ENCODE peak calls at places on chromosomes 3 and 15, in nine cellular contexts. N, V, W, K, E, O, S, B and T are unnamed samples.

GRCh38 chr3:30750967-30751366 is 143.5 kb downstream of the GADL1 start:
- DNase-seq in B (no peak), W (no peak), K (no peak), O (no peak), E (no peak), S (no peak), N (no peak), V (peak), T (no peak)

GRCh38 chr15:40338041-40338657 is 2.6 kb downstream of the CCDC9B start:
- DNase-seq in S (no peak), B (peak), K (peak), V (peak), N (peak), W (no peak), O (peak), E (peak), T (peak)

GRCh38 chr15:29621626-29622025 is 200.6 kb downstream of the TJP1 start:
- DNase-seq in K (no peak), N (no peak), W (no peak), V (no peak), S (no peak), E (no peak), O (no peak), B (no peak), T (no peak)

GRCh38 chr15:80550219-80550909 is 144.7 kb upstream of the ABHD17C start:
- DNase-seq in B (peak), K (no peak), S (no peak), W (no peak), E (no peak), O (no peak), V (no peak), N (no peak), T (no peak)

GRCh38 chr3:6250167-6250566 is 610.7 kb upstream of the GRM7 start:
- DNase-seq in E (no peak), K (no peak), W (no peak), O (no peak), B (no peak), S (no peak), N (no peak), V (no peak), T (no peak)

GRCh38 chr3:108090701-108091497 is at the start of gene CD47:
- DNase-seq in E (peak), O (peak), N (peak), V (peak), K (peak), W (peak), B (peak), S (peak), T (peak)

GRCh38 chr15:87739866-87740265 is 516.7 kb downstream of the NTRK3 start:
- DNase-seq in O (no peak), K (no peak), N (no peak), W (no peak), V (no peak), E (no peak), S (no peak), B (no peak), T (no peak)

GRCh38 chr3:68089572-68089991 is 435.2 kb upstream of the SUCLG2 start:
- DNase-seq in K (no peak), S (no peak), N (no peak), B (no peak), W (no peak), O (no peak), E (no peak), V (peak), T (no peak)

GRCh38 chr3:46646700-46647099 is 34.4 kb downstream of the FAM240A start:
- DNase-seq in S (no peak), W (no peak), E (no peak), V (no peak), K (no peak), N (no peak), O (no peak), B (no peak), T (no peak)

GRCh38 chr15:33086500-33087141 is 107.9 kb downstream of the FMN1 start:
- DNase-seq in W (no peak), S (no peak), V (no peak), O (no peak), N (no peak), B (peak), K (no peak), E (no peak), T (no peak)

GRCh38 chr3:104604326-104605010 is 762.2 kb upstream of the ALCAM start:
- DNase-seq in B (no peak), O (no peak), S (no peak), E (no peak), W (no peak), K (no peak), N (no peak), V (no peak), T (no peak)

GRCh38 chr3:20668411-20668810 is 482.4 kb upstream of the SGO1 start:
- DNase-seq in E (no peak), K (no peak), W (no peak), V (no peak), B (peak), N (no peak), S (no peak), O (peak), T (no peak)

GRCh38 chr3:129526121-129526900 is 2.1 kb upstream of the RHO start:
- DNase-seq in W (no peak), B (no peak), K (peak), S (no peak), V (peak), O (no peak), E (no peak), N (no peak), T (no peak)

GRCh38 chr3:150636258-150636657 is 33.1 kb downstream of the SELENOT start:
- DNase-seq in E (no peak), O (no peak), S (no peak), W (no peak), B (no peak), K (no peak), V (no peak), N (no peak), T (no peak)

GRCh38 chr3:174863488-174863887 is 4.4 kb downstream of the NAALADL2 start:
- DNase-seq in S (no peak), N (no peak), B (no peak), E (no peak), W (no peak), V (no peak), K (no peak), O (no peak), T (no peak)

GRCh38 chr3:105719791-105720190 is 149.0 kb downstream of the CBLB start:
- DNase-seq in S (no peak), O (no peak), N (no peak), E (no peak), V (no peak), B (no peak), W (no peak), K (no peak), T (no peak)

GRCh38 chr3:125143982-125144652 is 68.4 kb downstream of the SLC12A8 start:
- DNase-seq in S (no peak), B (no peak), K (no peak), E (no peak), O (peak), W (no peak), N (no peak), V (no peak), T (no peak)

GRCh38 chr3:65605876-65606432 is 432.8 kb downstream of the MAGI1 start:
- DNase-seq in B (no peak), V (no peak), O (no peak), E (no peak), W (no peak), S (no peak), N (no peak), K (no peak), T (no peak)

GRCh38 chr15:47027322-47027946 is 689.9 kb upstream of the SEMA6D start:
- DNase-seq in S (no peak), K (no peak), O (no peak), E (no peak), B (no peak), W (no peak), N (no peak), V (no peak), T (no peak)

GRCh38 chr3:186787642-186788481 is 4.5 kb downstream of the EIF4A2 start:
- DNase-seq in S (no peak), K (no peak), O (no peak), B (no peak), V (no peak), E (no peak), N (no peak), W (no peak), T (no peak)

GRCh38 chr3:190605385-190605784 is 91.5 kb downstream of the IL1RAP start:
- DNase-seq in B (no peak), K (no peak), E (no peak), O (no peak), S (no peak), V (no peak), W (no peak), N (no peak), T (no peak)

GRCh38 chr15:89794627-89795241 is 18.6 kb downstream of the MESP2 start:
- DNase-seq in N (no peak), E (peak), O (no peak), K (no peak), B (no peak), W (no peak), V (no peak), S (no peak), T (no peak)

GRCh38 chr3:67278015-67278618 is 280.0 kb downstream of the KBTBD8 start:
- DNase-seq in V (no peak), K (no peak), E (no peak), N (no peak), O (no peak), S (no peak), W (no peak), B (no peak), T (no peak)

GRCh38 chr3:29430558-29430971 is 149.7 kb downstream of the RBMS3 start:
- DNase-seq in O (no peak), S (no peak), E (no peak), K (no peak), W (no peak), V (no peak), N (no peak), B (peak), T (no peak)

GRCh38 chr3:63940389-63940757 is 28.2 kb upstream of the SCAANT1 start:
- DNase-seq in E (no peak), S (no peak), W (no peak), K (no peak), V (no peak), O (no peak), B (no peak), N (no peak), T (no peak)

GRCh38 chr15:96296264-96296663 is 34.2 kb upstream of the NR2F2 start:
- DNase-seq in N (no peak), B (no peak), O (no peak), K (no peak), V (no peak), W (no peak), S (no peak), E (no peak), T (no peak)

GRCh38 chr3:183265713-183266417 is 12.8 kb downstream of the B3GNT5 start:
- DNase-seq in O (no peak), K (no peak), B (peak), E (no peak), V (peak), N (peak), W (no peak), S (no peak), T (no peak)

GRCh38 chr3:14151471-14152083 is 26.7 kb downstream of the TMEM43 start:
- DNase-seq in N (no peak), S (no peak), B (no peak), W (no peak), E (no peak), K (no peak), V (no peak), O (no peak), T (no peak)
- TF ChIP-seq POLR2A in N (no peak), S (no peak), B (no peak), W (no peak), E (no peak), K (no peak), V (no peak), O (no peak), T (no peak)

GRCh38 chr3:145087038-145087437 is 1073.9 kb downstream of the PLOD2 start:
- DNase-seq in E (no peak), V (no peak), S (no peak), W (no peak), N (no peak), B (no peak), O (no peak), K (no peak), T (no peak)
- TF ChIP-seq CTCF in E (no peak), V (no peak), S (no peak), W (no peak), N (no peak), B (no peak), O (no peak), K (no peak), T (no peak)

DNA sequence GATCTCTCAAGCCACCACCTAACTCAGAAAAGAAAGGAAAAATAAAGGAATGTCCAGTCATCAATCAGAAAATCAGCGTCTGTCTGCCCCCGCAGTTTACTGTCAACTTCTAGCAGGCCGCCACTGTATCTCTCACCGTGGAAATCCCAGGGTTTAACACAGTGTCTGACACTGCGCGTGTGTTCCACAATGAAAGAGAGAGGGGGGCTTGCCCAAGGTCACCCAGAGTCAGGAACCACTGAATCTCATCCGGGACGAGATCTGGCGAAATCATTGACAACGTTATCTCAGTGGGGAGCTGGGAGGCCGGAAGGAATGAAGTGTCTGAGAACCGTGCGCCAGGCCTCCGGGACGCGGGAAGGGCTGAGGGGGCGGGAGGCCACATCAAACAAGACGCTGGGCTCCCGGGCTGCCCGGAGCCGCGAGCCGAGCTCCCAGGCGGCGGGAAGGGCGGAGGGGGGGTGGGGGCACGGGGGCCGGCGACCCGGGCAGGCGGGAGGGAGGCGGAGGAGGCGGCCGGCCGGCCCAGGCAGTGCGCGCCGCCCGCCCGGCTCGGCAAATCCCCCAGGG is 2.2 kb upstream of the HES1 start:
- DNase-seq in E (no peak), S (no peak), O (peak), V (peak), B (peak), N (peak), W (no peak), K (peak), T (no peak)
- TF ChIP-seq POLR2A in E (no peak), S (no peak), O (no peak), V (no peak), B (no peak), N (no peak), W (no peak), K (no peak), T (no peak)

GRCh38 chr3:27145719-27146118 is 223.5 kb downstream of the NEK10 start:
- DNase-seq in S (no peak), E (no peak), B (no peak), W (no peak), V (no peak), K (no peak), O (no peak), N (no peak), T (no peak)

GRCh38 chr3:27138005-27138404 is 231.2 kb downstream of the NEK10 start:
- DNase-seq in K (no peak), W (no peak), B (no peak), O (no peak), N (no peak), S (no peak), E (no peak), V (no peak), T (no peak)

GRCh38 chr3:27138562-27138961 is 230.6 kb downstream of the NEK10 start:
- DNase-seq in W (no peak), V (no peak), N (no peak), B (no peak), E (no peak), O (peak), S (no peak), K (no peak), T (peak)

GRCh38 chr3:27146786-27147185 is 222.4 kb downstream of the NEK10 start:
- DNase-seq in K (no peak), S (no peak), W (no peak), E (no peak), O (no peak), V (no peak), B (no peak), N (no peak), T (no peak)

GRCh38 chr3:27141668-27142067 is 227.5 kb downstream of the NEK10 start:
- DNase-seq in V (no peak), N (no peak), S (no peak), K (no peak), W (no peak), O (no peak), B (peak), E (no peak), T (no peak)
- TF ChIP-seq CTCF in V (no peak), N (no peak), S (no peak), K (no peak), W (no peak), O (no peak), B (no peak), E (no peak), T (no peak)

DNA sequence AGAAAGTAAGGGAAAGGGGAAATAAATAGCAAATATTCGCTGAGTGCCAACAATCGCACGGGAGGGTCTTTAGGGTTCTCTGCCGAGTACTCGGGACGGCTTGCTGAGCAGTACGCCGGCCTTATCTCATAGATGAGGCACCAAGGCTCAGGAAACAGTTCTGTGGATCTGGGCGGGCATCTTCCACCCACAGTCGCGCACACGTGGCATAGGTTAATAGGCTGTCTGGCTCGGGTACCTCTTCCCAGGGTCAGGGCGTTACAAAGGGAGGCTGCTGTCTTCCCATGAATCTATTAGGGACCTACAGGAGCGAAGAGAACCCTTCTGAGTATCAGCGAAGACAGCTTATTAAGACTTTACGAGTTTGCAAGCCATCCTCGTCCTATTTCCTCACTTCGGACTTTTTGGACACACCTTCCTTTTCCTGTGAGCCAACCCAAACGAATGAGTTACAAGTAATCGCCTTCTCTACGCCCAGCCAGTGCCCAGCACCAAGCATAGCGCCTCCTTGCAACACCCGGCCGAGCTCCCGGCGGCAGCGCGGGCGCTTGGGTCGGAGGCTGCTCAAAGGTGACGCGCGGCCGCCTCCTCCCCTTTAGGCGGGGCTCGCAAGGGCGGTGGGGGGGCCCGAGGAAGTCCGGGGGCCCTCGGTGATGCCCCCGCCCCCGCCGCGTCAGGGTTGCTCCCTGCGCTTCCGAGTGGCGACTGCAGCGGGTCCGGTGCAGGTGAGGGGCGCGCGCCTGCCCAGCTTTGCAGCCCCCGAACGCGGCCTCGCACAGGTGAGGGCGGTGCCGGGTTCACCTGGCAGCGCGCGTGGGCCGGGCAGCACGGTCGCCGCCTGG is at the start of gene MCTP2:
- DNase-seq in W (peak), V (peak), B (peak), S (peak), K (peak), O (peak), N (peak), E (peak), T (peak)
- TF ChIP-seq POLR2A in W (peak), V (peak), B (no peak), S (peak), K (no peak), O (no peak), N (peak), E (peak), T (no peak)

GRCh38 chr15:63539517-63539916 is 35.1 kb downstream of the USP3 start:
- DNase-seq in B (no peak), N (peak), E (no peak), K (peak), O (peak), V (peak), S (no peak), W (no peak), T (no peak)
- TF ChIP-seq CTCF in B (no peak), N (no peak), E (no peak), K (no peak), O (no peak), V (no peak), S (no peak), W (no peak), T (no peak)

DNA sequence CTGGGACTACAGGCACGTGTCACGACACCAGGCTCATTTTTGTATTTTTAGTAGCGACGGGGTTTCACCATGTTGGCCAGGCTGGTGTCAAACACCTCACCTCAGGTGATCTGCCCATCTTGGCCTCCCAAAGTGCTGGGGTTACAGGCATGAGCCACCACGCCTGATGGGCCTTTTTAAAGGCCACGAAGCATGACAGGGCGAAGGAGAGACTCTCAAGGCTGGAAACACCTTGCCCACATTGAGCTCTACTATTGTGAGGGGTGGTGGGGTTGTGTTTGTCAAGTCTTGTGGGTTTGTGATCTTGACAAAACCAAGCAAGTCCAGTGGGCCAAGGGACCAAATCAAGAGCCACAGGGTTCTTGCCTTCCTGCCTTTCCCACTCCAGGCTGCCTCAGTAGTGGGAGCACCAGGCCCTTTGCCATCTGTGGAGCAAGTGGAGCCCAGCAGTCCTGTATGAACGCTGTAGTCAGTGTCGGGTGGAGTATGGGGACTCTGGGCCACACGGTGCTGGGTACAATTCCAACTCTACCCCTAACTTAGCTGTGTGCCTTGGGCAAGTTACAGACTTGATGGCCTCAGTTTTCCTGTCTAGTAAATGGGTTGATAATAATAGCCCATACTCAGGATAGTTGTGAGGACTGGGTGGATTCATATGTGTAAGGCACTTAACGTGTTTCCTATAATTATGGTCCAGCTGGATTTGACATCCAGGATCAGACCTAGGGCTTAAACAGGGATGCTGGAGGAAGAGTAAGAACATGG is 33.3 kb downstream of the EDEM1 start:
- DNase-seq in B (no peak), W (no peak), V (no peak), O (no peak), E (no peak), S (no peak), N (no peak), K (no peak), T (no peak)
- TF ChIP-seq POLR2A in B (no peak), W (no peak), V (no peak), O (no peak), E (no peak), S (no peak), N (no peak), K (no peak), T (no peak)

GRCh38 chr15:71448688-71449114 is 333.4 kb downstream of the THSD4 start:
- DNase-seq in N (peak), W (no peak), V (peak), E (no peak), B (peak), O (peak), K (no peak), S (no peak), T (no peak)

GRCh38 chr15:71452893-71453292 is 337.6 kb downstream of the THSD4 start:
- DNase-seq in W (no peak), V (no peak), N (no peak), B (no peak), O (no peak), S (no peak), K (no peak), E (no peak), T (no peak)

GRCh38 chr15:71449956-71450355 is 334.7 kb downstream of the THSD4 start:
- DNase-seq in E (no peak), B (no peak), K (no peak), V (no peak), W (no peak), S (no peak), N (no peak), O (no peak), T (no peak)

GRCh38 chr15:71449363-71449762 is 334.1 kb downstream of the THSD4 start:
- DNase-seq in E (no peak), V (no peak), W (no peak), K (no peak), S (no peak), O (no peak), N (no peak), B (no peak), T (no peak)

GRCh38 chr15:71451080-71451479 is 335.8 kb downstream of the THSD4 start:
- DNase-seq in W (no peak), K (no peak), N (no peak), B (no peak), S (no peak), V (no peak), O (no peak), E (no peak), T (no peak)
- TF ChIP-seq CTCF in W (no peak), K (no peak), N (no peak), B (no peak), S (no peak), V (no peak), O (no peak), E (no peak), T (no peak)